ENCODE peak calls at places on chromosomes 13 and 19, in eight cellular contexts. K is spleen, Y is suprapubic skin, X is HCT116, N is GM23338, S is HL-60, Z is SK-N-MC, D is GM12891. R is an unnamed sample.

GRCh38 chr19:7376151-7376852 is 27.6 kb downstream of the ARHGEF18 start:
- DNase-seq in N (peak), Y (no peak), Z (no peak), X (no peak), D (no peak), K (no peak), S (no peak), R (no peak)

GRCh38 chr13:93151277-93151676 is 75.3 kb upstream of the GPC6 start:
- DNase-seq in S (peak), Z (peak), N (no peak), Y (no peak), D (no peak), X (no peak), K (no peak), R (no peak)

GRCh38 chr13:46168341-46168740 is 13.6 kb downstream of the LCP1 start:
- DNase-seq in X (no peak), D (no peak), K (peak), N (no peak), Y (no peak), S (peak), Z (no peak), R (no peak)

GRCh38 chr19:49335784-49336481 is 727 bp downstream of the CD37 start:
- DNase-seq in Y (peak), N (no peak), Z (no peak), X (no peak), S (no peak), K (peak), D (no peak), R (no peak)

GRCh38 chr19:48507911-48508439 is 3.7 kb downstream of the LMTK3 start:
- DNase-seq in X (no peak), N (no peak), Z (no peak), K (no peak), D (no peak), S (no peak), Y (no peak), R (no peak)

GRCh38 chr13:49366841-49367240 is 77.0 kb downstream of the CAB39L start:
- DNase-seq in Z (no peak), N (no peak), S (no peak), Y (no peak), D (no peak), X (no peak), K (no peak), R (peak)

GRCh38 chr13:28657784-28658538 is 969 bp upstream of the POMP start:
- DNase-seq in K (no peak), N (no peak), S (peak), Z (no peak), X (no peak), Y (no peak), D (no peak), R (no peak)

GRCh38 chr13:97109841-97110492 is 112.2 kb upstream of the MBNL2 start:
- DNase-seq in D (peak), K (peak), Z (peak), Y (peak), N (peak), S (peak), X (peak), R (peak)

GRCh38 chr13:30487075-30487470 is 21.3 kb upstream of the HMGB1 start:
- DNase-seq in K (no peak), N (no peak), X (no peak), Y (no peak), S (no peak), Z (no peak), D (no peak), R (no peak)

GRCh38 chr13:75881109-75881775 is 245.1 kb downstream of the LMO7 start:
- DNase-seq in D (no peak), N (no peak), Z (no peak), S (no peak), X (no peak), Y (no peak), K (no peak), R (no peak)

GRCh38 chr13:47801555-47801954 is 199.5 kb downstream of the SUCLA2 start:
- DNase-seq in X (no peak), D (no peak), S (no peak), N (no peak), Z (no peak), Y (no peak), K (no peak), R (no peak)

GRCh38 chr19:35170359-35171061 is 16.0 kb downstream of the FXYD5 start:
- DNase-seq in S (no peak), D (no peak), N (no peak), K (no peak), Z (no peak), X (no peak), Y (no peak), R (peak)

GRCh38 chr13:91537376-91537775 is 139.0 kb downstream of the GPC5 start:
- DNase-seq in D (no peak), N (no peak), Y (no peak), X (no peak), Z (no peak), S (no peak), K (no peak), R (no peak)

GRCh38 chr13:30143671-30144400 is 163.5 kb downstream of the KATNAL1 start:
- DNase-seq in D (no peak), N (no peak), K (no peak), Z (no peak), X (no peak), S (peak), Y (no peak), R (no peak)

GRCh38 chr13:29383476-29383875 is 212.0 kb downstream of the SLC7A1 start:
- DNase-seq in D (no peak), Y (no peak), K (no peak), S (no peak), N (no peak), X (no peak), Z (no peak), R (no peak)

GRCh38 chr19:33241091-33241529 is 15.5 kb upstream of the SLC7A10 start:
- DNase-seq in K (peak), S (no peak), N (no peak), Z (no peak), D (no peak), Y (no peak), X (no peak), R (no peak)

GRCh38 chr13:41311607-41312500 is 787 bp downstream of the NAA16 start:
- DNase-seq in X (no peak), K (peak), N (peak), S (no peak), Z (no peak), D (peak), Y (peak), R (peak)

GRCh38 chr19:42076375-42076944 is 494 bp downstream of the ZNF574 start:
- DNase-seq in X (no peak), Z (no peak), D (peak), K (no peak), S (no peak), N (peak), Y (no peak), R (no peak)

GRCh38 chr19:18780631-18781030 is 10.5 kb downstream of the COMP start:
- DNase-seq in Y (no peak), S (no peak), X (no peak), N (peak), K (no peak), D (no peak), Z (no peak), R (no peak)

GRCh38 chr13:62643007-62643483 is 1227.4 kb upstream of the PCDH20 start:
- DNase-seq in D (no peak), K (no peak), Z (no peak), S (no peak), X (peak), N (no peak), Y (no peak), R (no peak)

GRCh38 chr13:71863249-71863648 is 3.8 kb downstream of the DACH1 start:
- DNase-seq in N (no peak), S (no peak), K (no peak), Z (no peak), D (no peak), X (no peak), Y (no peak), R (no peak)

GRCh38 chr19:4362038-4362828 is 18.9 kb downstream of the MPND start:
- DNase-seq in Y (no peak), D (no peak), X (no peak), N (no peak), S (no peak), K (peak), Z (no peak), R (no peak)

GRCh38 chr19:29668746-29669609 is 3.7 kb downstream of the PLEKHF1 start:
- DNase-seq in K (peak), X (no peak), Y (no peak), N (no peak), D (no peak), S (no peak), Z (no peak), R (peak)

GRCh38 chr19:52343548-52343947 is 7.5 kb downstream of the ZNF610 start:
- DNase-seq in S (no peak), D (peak), Y (no peak), X (peak), K (no peak), N (peak), Z (no peak), R (peak)

GRCh38 chr19:29532097-29532496 is 6.3 kb downstream of the VSTM2B start:
- DNase-seq in D (no peak), Z (no peak), Y (no peak), K (peak), S (no peak), X (no peak), N (peak), R (no peak)

GRCh38 chr19:395467-395866 is 13.5 kb downstream of the C2CD4C start:
- DNase-seq in X (no peak), S (no peak), Y (no peak), K (no peak), N (no peak), D (no peak), Z (no peak), R (no peak)

GRCh38 chr13:112683581-112683980 is 6.3 kb upstream of the ATP11A start:
- DNase-seq in S (no peak), D (no peak), N (no peak), Z (no peak), X (no peak), Y (no peak), K (no peak), R (no peak)

GRCh38 chr13:40480012-40480914 is 186.2 kb downstream of the FOXO1 start:
- DNase-seq in N (no peak), Y (no peak), Z (no peak), X (no peak), K (no peak), D (no peak), S (no peak), R (no peak)

GRCh38 chr13:41791056-41791455 is 169.9 kb downstream of the VWA8 start:
- DNase-seq in Z (no peak), Y (no peak), D (no peak), N (no peak), S (no peak), K (no peak), X (no peak), R (no peak)

GRCh38 chr19:35105047-35105410 is 10.6 kb upstream of the FXYD3 start:
- DNase-seq in X (no peak), K (no peak), Z (no peak), N (no peak), S (no peak), D (no peak), Y (no peak), R (no peak)

GRCh38 chr13:25908390-25908789 is 143.4 kb downstream of the SHISA2 start:
- DNase-seq in X (no peak), S (no peak), Y (no peak), N (peak), K (no peak), Z (no peak), D (no peak), R (no peak)

GRCh38 chr19:19062454-19063182 is 1.2 kb upstream of the SLC25A42 start:
- DNase-seq in Z (no peak), Y (no peak), X (no peak), D (no peak), K (no peak), N (peak), S (no peak), R (no peak)

GRCh38 chr19:51702754-51703654 is 9.9 kb downstream of the SPACA6 start:
- DNase-seq in K (peak), Z (no peak), X (no peak), D (no peak), N (peak), Y (peak), S (no peak), R (peak)

GRCh38 chr13:90846956-90847355 is 500.5 kb upstream of the MIR17HG start:
- DNase-seq in Y (no peak), X (no peak), N (no peak), D (no peak), Z (no peak), S (no peak), K (no peak), R (no peak)

GRCh38 chr19:2578391-2578826 is 102.5 kb downstream of the GADD45B start:
- DNase-seq in Z (no peak), N (peak), D (no peak), X (no peak), S (no peak), K (peak), Y (peak), R (peak)

GRCh38 chr13:113074401-113074800 is 31.2 kb upstream of the F7 start:
- DNase-seq in Y (no peak), X (no peak), Z (no peak), K (peak), S (no peak), D (no peak), N (no peak), R (no peak)

GRCh38 chr19:6744381-6745288 is 5.2 kb downstream of the TRIP10 start:
- DNase-seq in K (no peak), S (no peak), N (no peak), X (no peak), Z (no peak), D (no peak), Y (peak), R (peak)

GRCh38 chr19:53809518-53810186 is 14.5 kb downstream of the NLRP12 start:
- DNase-seq in Y (no peak), K (no peak), D (no peak), X (no peak), N (peak), S (no peak), Z (no peak), R (no peak)

GRCh38 chr19:13143135-13143534 is 7.0 kb downstream of the STX10 start:
- DNase-seq in Y (no peak), D (no peak), K (no peak), S (no peak), X (no peak), Z (no peak), N (no peak), R (no peak)

DNA sequence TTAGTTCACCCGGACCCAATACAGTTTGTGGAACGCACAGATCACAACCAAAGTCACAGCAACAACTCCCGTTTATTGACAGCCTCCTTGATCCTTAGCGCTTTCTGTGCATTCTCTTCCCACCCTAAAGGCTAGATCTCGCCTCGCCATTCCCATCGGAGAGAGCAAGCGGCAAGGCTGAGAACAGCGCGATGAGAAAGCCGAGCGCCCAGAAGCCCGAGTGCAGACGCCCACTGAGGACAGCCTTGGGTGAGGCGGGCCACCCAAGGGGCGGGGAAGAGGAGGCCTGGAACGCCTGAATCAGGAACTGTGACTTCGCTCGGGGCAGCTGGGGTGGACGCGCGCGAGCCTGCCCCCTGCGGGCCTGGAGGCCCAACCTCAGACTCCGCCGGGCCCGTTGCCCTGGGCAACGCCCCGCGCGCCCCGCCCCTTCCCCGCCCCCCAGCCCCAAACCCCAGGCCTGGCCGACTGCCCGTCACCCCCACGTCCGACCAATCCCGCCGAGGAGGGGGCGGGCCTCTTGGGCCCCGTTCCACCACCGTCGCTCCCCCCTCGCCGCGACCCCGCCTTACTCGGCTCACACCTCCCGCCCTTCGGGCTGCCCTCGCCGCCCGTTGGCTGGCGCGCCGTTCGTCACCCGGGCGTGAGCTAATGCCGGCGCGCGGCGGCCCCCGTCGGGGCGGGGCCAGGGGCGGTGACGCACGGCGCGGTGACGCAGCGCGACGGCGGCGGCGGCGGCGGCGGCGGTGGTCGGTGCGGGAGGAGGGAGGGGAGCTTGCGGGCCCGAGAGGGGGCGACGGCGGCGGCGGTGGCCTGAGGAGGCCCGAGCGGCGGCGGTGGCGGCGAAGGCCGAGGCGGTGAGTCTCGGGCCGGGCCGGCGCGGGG is at the start of gene SAMD4B:
- DNase-seq in K (peak), X (peak), Y (peak), S (peak), Z (peak), D (peak), N (peak), R (peak)
- TF ChIP-seq POLR2AphosphoS5 in K (peak), X (peak), Y (peak), S (peak), Z (peak), D (peak), N (peak), R (peak)

DNA sequence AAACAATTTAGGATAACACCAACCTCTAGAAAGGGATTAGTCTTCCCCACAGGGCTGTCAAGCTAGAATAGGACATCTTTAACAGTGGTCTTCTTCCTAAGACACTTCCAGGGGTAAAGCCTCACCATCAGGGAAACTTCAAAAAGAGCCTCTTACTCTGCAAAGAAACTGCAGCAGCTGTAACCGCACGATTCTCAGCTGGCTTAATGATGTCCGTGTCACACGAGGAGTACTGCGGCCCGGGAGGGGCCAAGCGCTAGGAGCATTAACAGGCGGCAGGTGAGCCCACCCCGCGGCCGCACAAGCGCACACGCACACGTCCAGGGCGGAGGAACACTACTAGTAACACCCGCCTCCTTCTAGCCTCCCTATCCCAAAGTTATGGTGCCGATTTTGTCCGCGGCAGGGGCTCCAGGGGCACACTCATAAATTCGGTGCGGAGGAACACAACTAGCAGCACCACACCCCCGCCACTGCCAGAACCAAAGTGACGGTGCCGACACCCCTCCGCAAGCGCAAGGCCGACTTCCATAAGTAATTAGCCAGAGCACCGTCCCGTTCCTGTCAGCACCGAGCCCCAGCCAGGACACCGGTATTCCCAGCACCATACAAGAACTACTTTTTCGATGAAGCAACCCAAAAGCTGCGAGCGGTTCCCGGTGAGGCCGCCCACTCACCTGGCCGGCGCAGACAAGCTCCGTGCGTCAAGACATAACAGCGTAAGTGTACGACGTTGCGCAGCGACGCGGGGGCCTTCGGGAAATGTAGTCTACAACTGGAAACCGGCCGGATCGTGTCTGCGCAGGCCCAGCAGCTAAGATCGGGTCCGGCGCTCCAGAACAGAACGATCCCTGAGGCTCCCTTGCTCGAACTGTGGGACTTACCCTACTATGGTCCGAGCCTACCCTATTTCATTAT is at the start of the genes ZNF540 and ZNF571:
- DNase-seq in N (peak), K (peak), S (peak), Y (peak), X (no peak), Z (peak), D (peak), R (peak)
- TF ChIP-seq POLR2AphosphoS5 in N (peak), K (peak), S (peak), Y (no peak), X (no peak), Z (peak), D (peak), R (peak)

DNA sequence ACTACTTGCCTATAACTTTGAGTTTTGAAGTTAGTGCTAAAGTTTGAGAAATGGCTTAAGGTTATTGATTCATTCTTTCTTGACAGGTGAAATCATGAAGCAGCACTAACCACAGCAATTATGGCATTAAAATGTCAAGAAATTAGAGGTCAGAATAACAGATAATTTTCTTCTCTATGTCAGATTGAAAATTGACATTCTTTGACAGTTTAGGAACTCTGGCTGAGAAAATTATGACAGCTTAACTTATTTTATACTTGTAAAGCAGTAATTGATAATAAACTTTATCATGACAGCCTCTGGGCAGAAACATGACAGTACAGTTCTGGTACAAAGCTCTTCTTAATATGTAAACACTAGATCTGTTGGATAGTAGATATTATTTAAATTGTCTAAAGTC is 155.2 kb upstream of the MAB21L1 start:
- DNase-seq in D (no peak), N (no peak), Y (no peak), X (no peak), Z (no peak), S (no peak), K (no peak), R (no peak)
- TF ChIP-seq POLR2AphosphoS5 in D (no peak), N (no peak), Y (no peak), X (no peak), Z (no peak), S (no peak), K (no peak), R (no peak)

GRCh38 chr19:10111405-10111811 is at the start of gene P2RY11:
- DNase-seq in D (no peak), X (no peak), Z (no peak), Y (no peak), K (peak), S (peak), N (no peak), R (no peak)
- TF ChIP-seq POLR2AphosphoS5 in D (peak), X (no peak), Z (peak), Y (no peak), K (peak), S (peak), N (no peak), R (no peak)

DNA sequence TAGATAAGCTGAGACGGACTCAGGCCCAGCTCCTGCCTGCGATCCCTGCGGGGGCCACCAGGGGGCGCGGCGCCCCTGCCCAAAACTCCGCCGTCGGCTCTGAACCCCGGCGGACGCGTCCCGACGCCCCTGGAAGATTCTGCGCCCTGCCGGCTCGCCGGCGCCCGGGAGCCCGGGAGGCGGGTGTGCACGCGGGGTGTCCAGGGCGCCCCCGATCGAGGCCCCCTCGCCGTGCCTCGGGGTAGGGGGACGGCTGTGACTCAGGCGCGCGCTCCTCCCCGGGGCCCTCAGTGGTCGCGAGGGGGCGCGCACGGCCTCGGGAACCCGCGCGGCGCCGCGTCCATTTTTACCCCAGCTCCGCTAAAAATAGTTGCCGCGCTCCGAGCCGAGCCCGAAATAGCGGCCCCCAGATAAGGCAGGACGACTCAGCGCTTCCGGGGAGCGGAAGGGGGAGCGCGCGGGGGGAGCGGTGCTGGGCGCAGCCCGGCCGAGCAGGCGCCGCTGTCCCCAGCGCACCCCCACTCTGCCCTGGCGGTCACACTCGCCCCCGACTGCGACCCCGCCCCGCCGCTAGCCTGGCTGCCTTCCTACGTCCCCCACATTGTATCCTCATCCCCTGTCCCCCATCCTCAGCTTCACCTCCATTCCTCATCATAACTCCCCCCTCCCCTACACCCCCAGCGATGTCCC is 16.0 kb upstream of the ERCC1 start:
- DNase-seq in S (peak), D (peak), N (peak), X (no peak), K (peak), Y (no peak), Z (no peak), R (peak)
- TF ChIP-seq POLR2AphosphoS5 in S (no peak), D (no peak), N (no peak), X (no peak), K (peak), Y (no peak), Z (no peak), R (peak)

R was measured in sigmoid colon.